ENCODE peak calls at places on chromosome 21, in five cellular contexts. Z is CD4-positive, CD25-positive, alpha-beta regulatory T cell; J is heart right ventricle; V is CD4-positive, alpha-beta memory T cell; C is Peyer's patch. E is an unnamed sample. For H3K27me3 and H3K4me1, the result is how much of the 10 kb centered on the place peaks cover.

GRCh38 chr21:30126575-30126974 is 40.0 kb downstream of the CLDN17 start:
- DNase-seq in Z (no peak), J (no peak), V (no peak), C (no peak), E (no peak)

GRCh38 chr21:38178653-38179503 is 77.9 kb upstream of the KCNJ15 start:
- DNase-seq in Z (no peak), J (no peak), V (no peak), C (no peak), E (no peak)

GRCh38 chr21:35139382-35139715 is 90.2 kb upstream of the RUNX1 start:
- DNase-seq in Z (no peak), J (no peak), V (no peak), C (no peak), E (no peak)

GRCh38 chr21:34936874-34937563 is 112.1 kb downstream of the RUNX1 start:
- DNase-seq in Z (no peak), J (no peak), V (no peak), C (no peak), E (no peak)

GRCh38 chr21:27425574-27425973 is 458.7 kb upstream of the ADAMTS5 start:
- DNase-seq in Z (no peak), J (no peak), V (no peak), C (no peak), E (no peak)

GRCh38 chr21:37593740-37594471 is 227.3 kb downstream of the DYRK1A start:
- DNase-seq in Z (no peak), J (no peak), V (no peak), C (no peak), E (no peak)

GRCh38 chr21:32949701-32950100 is 76.0 kb upstream of the OLIG2 start:
- DNase-seq in Z (no peak), J (no peak), V (no peak), C (no peak), E (no peak)

GRCh38 chr21:34510148-34511142 is 1.6 kb downstream of the KCNE1 start:
- DNase-seq in Z (no peak), J (peak), V (no peak), C (peak), E (no peak)

GRCh38 chr21:25550352-25550751 is 56.9 kb downstream of the MRPL39 start:
- DNase-seq in Z (no peak), J (no peak), V (no peak), C (no peak), E (no peak)

GRCh38 chr21:43731891-43732711 is 13.2 kb downstream of the PDXK start:
- DNase-seq in Z (no peak), J (no peak), V (no peak), C (no peak), E (no peak)

GRCh38 chr21:27648560-27648959 is 681.7 kb upstream of the ADAMTS5 start:
- DNase-seq in Z (no peak), J (no peak), V (no peak), C (no peak), E (no peak)

DNA sequence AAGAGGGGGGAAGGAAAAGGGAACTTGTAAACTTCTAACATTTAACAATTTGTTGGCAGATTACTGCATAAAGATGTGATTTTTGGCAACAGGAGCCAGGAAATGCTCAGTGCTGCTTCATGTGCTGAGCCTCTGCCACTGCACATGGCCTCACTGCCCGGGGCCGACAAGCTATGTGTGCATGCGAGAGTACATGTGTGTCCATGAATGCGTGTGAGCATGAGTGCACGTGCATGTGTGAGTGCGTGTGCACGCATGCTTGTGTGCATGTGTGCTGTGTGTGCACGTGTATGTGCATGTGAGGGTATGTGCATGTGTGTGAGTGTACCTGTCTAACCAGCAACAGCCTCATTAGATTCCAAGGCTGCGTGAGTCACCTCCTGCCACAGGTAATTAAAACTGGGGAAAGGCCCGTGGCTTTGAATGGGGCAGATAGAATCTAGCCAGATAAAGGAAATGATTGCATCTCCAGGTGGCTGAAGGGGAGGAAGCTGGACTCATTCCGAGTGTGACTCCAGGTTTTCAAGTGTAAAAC is 41.4 kb upstream of the TSPEAR start:
- DNase-seq in Z (no peak), J (no peak), V (no peak), C (peak), E (no peak)
- H3K27me3 ChIP-seq in Z (under half), J (under half), V (under half), C (under half), E (under half)

GRCh38 chr21:42454221-42454570 is 41.8 kb downstream of the RSPH1 start:
- DNase-seq in Z (no peak), J (no peak), V (no peak), C (peak), E (no peak)

GRCh38 chr21:42454791-42455190 is 41.2 kb downstream of the RSPH1 start:
- DNase-seq in Z (no peak), J (no peak), V (no peak), C (no peak), E (no peak)

GRCh38 chr21:42451941-42452340 is 44.1 kb downstream of the RSPH1 start:
- DNase-seq in Z (no peak), J (no peak), V (no peak), C (peak), E (no peak)

GRCh38 chr21:42452401-42453018 is 43.5 kb downstream of the RSPH1 start:
- DNase-seq in Z (no peak), J (no peak), V (no peak), C (peak), E (no peak)

GRCh38 chr21:42453301-42454220 is 42.5 kb downstream of the RSPH1 start:
- DNase-seq in Z (no peak), J (no peak), V (no peak), C (peak), E (no peak)
- H3K4me1 ChIP-seq in Z (under half), J (under half), V (under half), C (under half), E (under half)

DNA sequence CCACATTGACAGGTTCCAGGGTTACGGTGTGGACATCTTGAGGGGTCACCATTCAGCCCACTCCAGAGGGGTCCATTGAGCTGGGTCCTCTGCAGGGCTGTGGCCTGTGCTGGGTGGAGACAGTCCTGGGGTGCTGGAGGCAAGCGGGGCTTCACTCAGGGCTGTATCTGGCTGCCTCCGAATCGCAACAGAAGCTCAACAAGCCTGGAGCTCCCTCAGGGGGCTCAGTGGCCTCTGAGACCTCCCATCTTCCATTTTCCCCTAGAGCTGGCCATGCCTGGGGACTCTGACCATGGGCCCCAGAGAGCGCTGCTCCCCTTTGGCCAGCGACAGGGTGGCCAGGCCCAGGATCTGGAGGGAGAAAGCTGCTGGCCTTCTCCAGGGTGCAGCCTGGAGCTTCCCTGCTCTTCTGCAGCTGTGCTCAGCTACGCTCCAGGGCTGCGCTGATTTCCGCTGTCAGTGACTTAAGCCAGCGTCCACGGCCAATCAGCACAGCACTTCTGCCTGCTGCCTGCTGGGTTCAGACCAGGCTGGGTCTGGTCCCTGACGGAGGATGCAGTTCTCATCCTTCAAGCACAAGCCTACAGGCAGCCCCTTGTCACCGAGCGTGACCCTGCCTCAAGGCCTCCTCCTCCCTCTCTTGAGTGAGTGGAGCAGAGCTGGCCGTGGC is 44.9 kb upstream of the ADARB1 start:
- DNase-seq in Z (no peak), J (no peak), V (no peak), C (no peak), E (no peak)
- H3K27me3 ChIP-seq in Z (under half), J (under half), V (under half), C (under half), E (under half)

DNA sequence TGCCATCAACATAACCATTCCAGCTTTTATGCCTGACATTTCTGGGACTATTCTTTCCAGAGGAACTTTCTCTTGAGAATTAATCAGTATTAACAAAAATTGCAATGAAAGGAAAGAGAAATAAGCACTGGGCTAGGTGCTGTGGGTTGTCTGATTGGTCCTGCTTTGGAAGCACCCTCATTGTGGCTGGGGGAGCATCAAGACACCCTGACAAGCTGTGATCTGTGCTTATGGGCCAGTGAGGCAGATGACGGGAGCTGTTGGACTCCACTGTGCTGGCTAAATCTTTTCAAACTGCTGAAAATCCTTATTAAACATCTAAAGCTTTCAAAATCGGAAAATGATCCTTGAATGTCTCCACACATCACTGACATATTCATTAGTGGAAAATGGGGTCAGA is 20.0 kb downstream of the UBASH3A start:
- DNase-seq in Z (no peak), J (no peak), V (no peak), C (no peak), E (no peak)
- H3K4me1 ChIP-seq in Z (half or more), J (under half), V (half or more), C (under half), E (half or more)

GRCh38 chr21:42537106-42537742 is 23.6 kb downstream of the SLC37A1 start:
- DNase-seq in Z (no peak), J (no peak), V (no peak), C (no peak), E (no peak)

GRCh38 chr21:42539931-42540343 is 26.3 kb downstream of the SLC37A1 start:
- DNase-seq in Z (no peak), J (no peak), V (no peak), C (peak), E (no peak)

GRCh38 chr21:42539342-42539741 is 25.7 kb downstream of the SLC37A1 start:
- DNase-seq in Z (no peak), J (no peak), V (no peak), C (peak), E (no peak)

GRCh38 chr21:42540396-42540795 is 26.7 kb downstream of the SLC37A1 start:
- DNase-seq in Z (no peak), J (no peak), V (no peak), C (peak), E (no peak)

GRCh38 chr21:42538479-42539275 is 25.0 kb downstream of the SLC37A1 start:
- DNase-seq in Z (no peak), J (no peak), V (no peak), C (peak), E (no peak)
- H3K27me3 ChIP-seq in Z (under half), J (under half), V (under half), C (under half), E (under half)